ENCODE peak calls at places on chromosomes 11 and 22, in five cellular contexts. F is HEK293T, A is H1, R is GM12878, H is HepG2. U is an unnamed sample.

GRCh38 chr11:68463714-68464113 is 3.2 kb downstream of the PPP6R3 start:
- DNase-seq in F (no peak), A (no peak), R (no peak), H (no peak), U (no peak)

GRCh38 chr22:47053013-47053864 is 290.8 kb downstream of the TBC1D22A start:
- DNase-seq in F (no peak), A (no peak), R (no peak), H (no peak), U (no peak)

GRCh38 chr11:61091373-61092279 is 10.7 kb upstream of the CD5 start:
- DNase-seq in F (no peak), A (no peak), R (no peak), H (no peak), U (peak)

GRCh38 chr11:122984186-122985011 is 2.8 kb upstream of the BSX start:
- DNase-seq in F (no peak), A (no peak), R (no peak), H (no peak), U (no peak)

GRCh38 chr11:15816996-15817395 is 539.4 kb downstream of the SOX6 start:
- DNase-seq in F (no peak), A (no peak), R (no peak), H (no peak), U (no peak)

GRCh38 chr22:46576556-46577351 is 39.3 kb upstream of the CELSR1 start:
- DNase-seq in F (peak), A (no peak), R (no peak), H (no peak), U (no peak)

GRCh38 chr11:64100345-64100744 is 64.6 kb downstream of the FLRT1 start:
- DNase-seq in F (peak), A (no peak), R (no peak), H (no peak), U (no peak)

GRCh38 chr22:38531251-38531956 is 25.3 kb upstream of the DDX17 start:
- DNase-seq in F (no peak), A (no peak), R (no peak), H (no peak), U (no peak)

GRCh38 chr22:30433773-30434172 is 8.2 kb downstream of the MTFP1 start:
- DNase-seq in F (no peak), A (no peak), R (no peak), H (no peak), U (no peak)

GRCh38 chr11:89381094-89381493 is 110.1 kb downstream of the NOX4 start:
- DNase-seq in F (no peak), A (no peak), R (no peak), H (no peak), U (no peak)

DNA sequence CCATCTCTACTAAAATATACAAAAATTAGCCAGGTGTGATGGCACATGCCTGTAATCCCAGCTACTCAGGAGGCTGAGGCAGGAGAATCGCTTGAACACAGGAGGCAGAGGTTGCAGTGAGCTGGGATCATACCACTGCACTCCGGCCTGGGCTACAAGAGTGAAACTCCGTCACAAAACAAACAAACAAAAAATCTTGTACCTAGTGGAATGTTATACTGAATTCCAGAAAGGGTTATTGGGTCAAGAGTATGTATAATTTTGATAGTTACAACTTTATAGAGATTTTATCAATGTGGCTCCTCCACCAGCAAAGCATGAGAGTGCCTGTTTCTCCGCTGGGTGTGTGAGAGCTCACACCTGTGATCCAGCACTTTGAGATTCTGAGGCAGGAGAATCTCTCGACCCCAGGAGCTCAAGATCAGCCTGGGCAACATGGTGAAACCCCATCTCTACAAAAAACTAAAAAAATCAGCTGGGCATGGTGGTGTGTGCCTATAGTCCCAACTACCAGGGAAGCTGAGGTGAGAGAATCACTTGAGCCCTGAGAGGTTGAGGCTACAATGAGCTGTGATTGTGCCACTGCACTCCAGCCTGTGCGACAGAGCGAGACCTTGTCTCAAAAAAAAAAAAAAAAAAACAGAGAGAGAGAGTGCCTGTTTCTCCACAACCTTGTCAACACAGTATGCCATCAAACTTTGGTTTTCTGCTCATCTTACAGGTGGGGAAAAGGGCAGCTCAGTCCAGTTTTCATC is 12.7 kb upstream of the FOLR1 start:
- DNase-seq in F (no peak), A (no peak), R (no peak), H (no peak), U (no peak)
- TF ChIP-seq SUZ12 in F (no peak), A (no peak), R (no peak), H (no peak), U (no peak)

GRCh38 chr11:13111813-13112130 is 102.7 kb downstream of the RASSF10 start:
- DNase-seq in F (no peak), A (no peak), R (no peak), H (no peak), U (no peak)

GRCh38 chr11:13117344-13117743 is 108.2 kb downstream of the RASSF10 start:
- DNase-seq in F (no peak), A (no peak), R (no peak), H (no peak), U (no peak)

GRCh38 chr11:13118194-13118593 is 109.1 kb downstream of the RASSF10 start:
- DNase-seq in F (no peak), A (no peak), R (no peak), H (peak), U (no peak)

GRCh38 chr11:13116491-13116890 is 107.4 kb downstream of the RASSF10 start:
- DNase-seq in F (no peak), A (no peak), R (no peak), H (no peak), U (no peak)

DNA sequence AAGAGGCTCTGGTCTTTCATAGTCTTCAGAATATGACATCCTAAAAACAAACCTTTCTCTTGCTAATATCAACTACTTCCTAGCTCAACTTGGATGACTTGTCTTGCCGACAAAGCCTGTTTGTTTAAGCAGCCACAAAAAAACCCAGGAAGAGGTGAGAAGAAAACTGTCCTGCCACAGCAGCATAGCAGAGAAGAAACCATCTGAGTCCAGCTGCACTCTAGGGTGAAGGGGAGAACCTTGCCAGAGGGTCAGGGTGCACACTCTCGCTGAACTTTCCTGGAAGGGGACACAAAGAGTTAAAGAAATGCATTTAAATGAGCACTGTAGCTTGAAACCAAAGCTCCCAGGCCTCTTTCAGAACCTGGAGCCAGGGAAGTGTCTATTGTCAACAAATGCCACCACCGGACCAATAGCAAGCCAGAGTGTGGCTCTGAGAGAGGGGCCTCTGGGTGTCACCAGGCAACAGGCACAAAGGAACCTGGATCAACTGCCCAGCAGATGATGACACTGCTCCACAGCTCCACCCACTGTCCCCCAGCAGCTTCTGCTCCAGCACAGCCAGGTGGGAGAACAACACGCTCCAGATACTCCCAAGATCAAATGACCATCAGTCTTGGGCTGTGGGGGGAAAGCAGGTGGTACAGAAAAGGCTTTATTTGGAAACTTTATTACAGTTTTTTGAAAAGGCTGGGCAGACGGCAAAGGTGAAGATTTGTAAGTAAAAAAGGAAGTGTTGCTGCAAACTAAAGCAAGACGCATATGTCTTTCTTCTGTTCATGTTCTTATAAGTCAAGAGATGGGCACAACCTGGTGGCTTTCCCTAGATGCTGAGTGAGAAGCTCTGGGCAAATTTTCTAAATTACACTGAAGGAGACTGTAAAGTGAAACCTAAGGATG is 105.7 kb downstream of the RASSF10 start:
- DNase-seq in F (peak), A (no peak), R (no peak), H (peak), U (peak)
- TF ChIP-seq SUZ12 in F (no peak), A (no peak), R (no peak), H (no peak), U (no peak)

GRCh38 chr11:76579047-76579751 is 91.3 kb downstream of the LRRC32 start:
- DNase-seq in F (no peak), A (no peak), R (no peak), H (no peak), U (no peak)
- TF ChIP-seq SUZ12 in F (no peak), A (no peak), R (no peak), H (no peak), U (no peak)

GRCh38 chr11:112163875-112164521 is at the start of gene IL18:
- DNase-seq in F (no peak), A (no peak), R (no peak), H (no peak), U (peak)

GRCh38 chr11:112165049-112165448 is 1.2 kb upstream of the IL18 start:
- DNase-seq in F (no peak), A (no peak), R (no peak), H (no peak), U (no peak)

GRCh38 chr11:112166561-112166960 is 611 bp upstream of the TEX12 start:
- DNase-seq in F (no peak), A (no peak), R (no peak), H (peak), U (no peak)

GRCh38 chr11:112162761-112163669 is 879 bp downstream of the IL18 start:
- DNase-seq in F (no peak), A (no peak), R (no peak), H (peak), U (no peak)

DNA sequence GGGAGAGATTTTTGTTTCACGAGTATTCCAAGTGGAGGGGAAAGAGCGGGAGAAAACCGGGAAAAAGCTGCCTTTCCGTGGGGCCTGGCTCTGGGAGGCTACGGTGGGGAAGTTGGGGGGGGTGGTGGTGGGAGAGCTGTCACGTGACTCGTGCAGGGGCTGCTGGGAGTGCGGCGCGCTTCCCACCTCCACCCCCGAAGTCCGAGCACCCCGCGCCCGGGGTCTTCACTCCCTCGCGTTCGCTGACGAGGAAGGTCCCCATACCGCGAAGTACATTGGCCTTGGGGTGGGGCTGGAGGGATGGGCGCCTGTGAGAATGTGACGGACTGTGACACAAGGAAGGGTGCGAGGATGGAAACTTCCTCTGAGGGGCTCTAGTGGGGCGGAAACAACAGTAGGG is at the start of gene TEX12:
- DNase-seq in F (no peak), A (no peak), R (no peak), H (no peak), U (no peak)
- TF ChIP-seq SUZ12 in F (no peak), A (no peak), R (no peak), H (no peak), U (no peak)

GRCh38 chr11:71245601-71246391 is 6.6 kb downstream of the SHANK2 start:
- DNase-seq in F (no peak), A (no peak), R (no peak), H (no peak), U (no peak)
- TF ChIP-seq SUZ12 in F (no peak), A (no peak), R (no peak), H (no peak), U (no peak)

DNA sequence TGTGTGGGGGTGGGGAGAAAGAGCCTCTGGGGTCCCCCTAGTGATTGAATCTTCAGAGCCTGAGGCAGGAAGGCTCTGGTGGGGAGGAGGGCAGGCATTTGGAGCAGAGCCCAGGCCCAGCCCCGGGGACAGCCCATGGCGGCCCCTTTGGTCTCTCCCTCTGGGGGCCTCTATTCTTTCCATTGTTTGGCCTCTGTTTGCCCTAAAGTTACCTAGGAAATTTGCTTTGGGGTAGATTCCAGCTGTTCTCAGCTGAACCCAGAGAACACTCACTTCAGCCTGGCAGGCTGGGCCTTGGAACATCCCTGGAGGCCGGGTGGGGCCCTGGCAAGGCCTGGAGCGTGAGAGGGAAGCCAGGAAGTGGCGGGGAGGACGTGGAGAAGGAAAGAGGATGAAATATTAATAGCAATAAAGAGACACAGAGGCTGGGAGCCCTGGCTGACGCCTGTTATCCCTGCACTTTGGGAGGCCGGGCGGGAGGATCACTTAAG is 22.9 kb upstream of the A4GALT start:
- DNase-seq in F (no peak), A (no peak), R (no peak), H (peak), U (no peak)
- TF ChIP-seq SUZ12 in F (no peak), A (no peak), R (no peak), H (no peak), U (no peak)

U was measured in NT2/D1.